ENCODE peak calls at places on chromosomes 4 and X, in ten cellular contexts. B is H9; Y is mammary epithelial cell; M is astrocyte; T is fibroblast of mammary gland; Z is ovary; X is adrenal gland; E is B cell; C is astrocyte of the spinal cord; J is CD4-positive, alpha-beta T cell. H is an unnamed sample.

GRCh38 chr4:168656055-168656660 is 159.3 kb downstream of the PALLD start:
- DNase-seq in M (peak; percentile 92), X (no peak), B (no peak), J (no peak), E (no peak), T (peak; percentile 95), C (peak; percentile 85), Z (no peak), Y (peak; percentile 82), H (no peak)

GRCh38 chr4:1201851-1202525 is 29.6 kb upstream of the SPON2 start:
- DNase-seq in X (peak; percentile 77), M (peak; percentile 61), Z (peak; percentile 65), T (peak; percentile 98), J (peak; percentile 86), C (peak; percentile 66), Y (no peak), B (no peak), E (peak; percentile 50), H (no peak)

GRCh38 chr4:140233811-140234696 is 80.1 kb upstream of the MAML3 start:
- DNase-seq in T (peak; percentile 87), C (peak; percentile 82), X (peak; percentile 55), E (peak; percentile 50), Y (no peak), J (no peak), M (peak; percentile 83), B (no peak), Z (no peak), H (no peak)

GRCh38 chr4:1345905-1346780 is 865 bp upstream of the UVSSA start:
- DNase-seq in Y (peak; percentile 37), M (no peak), C (peak; percentile 43), Z (peak; percentile 72), B (peak; percentile 66), J (peak; percentile 64), T (peak; percentile 17), X (peak; percentile 63), E (no peak), H (peak; percentile 80)

GRCh38 chr4:28744066-28744465 is 1883.4 kb downstream of the STIM2 start:
- DNase-seq in T (peak; percentile 17), C (no peak), Z (no peak), B (no peak), M (no peak), E (no peak), J (no peak), X (no peak), Y (no peak), H (no peak)

GRCh38 chrX:136452614-136453013 is 35.1 kb upstream of the BRS3 start:
- DNase-seq in E (no peak), T (no peak), M (no peak), C (no peak), X (no peak), Z (no peak), J (no peak), Y (no peak), B (no peak), H (no peak)

GRCh38 chr4:142380052-142380598 is 466.0 kb downstream of the INPP4B start:
- DNase-seq in Y (no peak), Z (no peak), C (no peak), B (no peak), M (no peak), E (no peak), X (no peak), T (no peak), J (no peak), H (no peak)

GRCh38 chr4:123564758-123565346 is 168.3 kb downstream of the SPRY1 start:
- DNase-seq in B (peak; percentile 78), X (peak; percentile 42), T (peak; percentile 72), J (peak; percentile 8), Y (peak; percentile 72), E (peak; percentile 76), Z (no peak), M (peak; percentile 48), C (peak; percentile 58), H (peak; percentile 40)

GRCh38 chr4:168864831-168865541 is 145.1 kb downstream of the CBR4 start:
- DNase-seq in Y (peak; percentile 28), X (peak; percentile 29), J (no peak), C (no peak), M (peak; percentile 81), E (no peak), T (peak; percentile 76), B (peak; percentile 57), Z (no peak), H (no peak)

GRCh38 chr4:67152976-67153375 is 392.3 kb downstream of the CENPC start:
- DNase-seq in X (no peak), B (no peak), Z (no peak), C (no peak), Y (no peak), M (no peak), J (no peak), E (no peak), T (no peak), H (no peak)

GRCh38 chr4:1979477-1980196 is 29.1 kb downstream of the NELFA start:
- DNase-seq in C (no peak), X (no peak), M (no peak), Y (no peak), E (peak; percentile 26), T (no peak), J (no peak), B (peak; percentile 22), Z (no peak), H (no peak)

GRCh38 chrX:848366-848765 is 217.8 kb downstream of the SHOX start:
- DNase-seq in C (no peak), T (no peak), M (no peak), X (no peak), B (no peak), Y (no peak), Z (no peak), E (no peak), J (no peak), H (no peak)

GRCh38 chr4:54913751-54914526 is 211.5 kb downstream of the KDR start:
- DNase-seq in B (no peak), Z (no peak), Y (no peak), J (no peak), M (no peak), C (no peak), E (no peak), T (no peak), X (peak; percentile 37), H (no peak)

GRCh38 chr4:103996637-103997036 is 276.9 kb upstream of the TACR3 start:
- DNase-seq in Z (no peak), J (no peak), M (peak; percentile 86), T (peak; percentile 81), C (peak; percentile 88), Y (peak; percentile 94), E (no peak), X (peak; percentile 46), B (peak; percentile 82), H (no peak)

GRCh38 chrX:10972731-10973130 is 138.4 kb upstream of the HCCS start:
- DNase-seq in C (peak; percentile 26), B (no peak), X (no peak), T (no peak), Y (no peak), M (peak; percentile 86), E (no peak), J (no peak), Z (no peak), H (no peak)

GRCh38 chr4:189792819-189793618 is 147.7 kb upstream of the FRG1 start:
- DNase-seq in T (peak; percentile 68), X (peak; percentile 76), C (peak; percentile 33), E (no peak), B (peak; percentile 86), M (peak; percentile 8), Y (peak; percentile 52), Z (peak; percentile 89), J (peak; percentile 10), H (peak; percentile 85)

GRCh38 chr4:3262208-3263052 is 13.5 kb downstream of the MSANTD1 start:
- DNase-seq in C (no peak), E (no peak), T (no peak), J (no peak), Y (no peak), Z (peak; percentile 10), B (no peak), X (peak; percentile 4), M (no peak), H (no peak)

GRCh38 chr4:84499065-84499982 is at the start of gene NKX6-1:
- DNase-seq in Z (peak; percentile 69), Y (peak; percentile 67), B (peak; percentile 95), X (peak; percentile 50), T (peak; percentile 80), J (no peak), M (peak; percentile 70), C (peak; percentile 92), E (no peak), H (peak; percentile 92)

GRCh38 chr4:173301518-173302201 is 32.5 kb downstream of the HMGB2 start:
- DNase-seq in X (no peak), Y (no peak), T (peak; percentile 75), C (peak; percentile 66), B (no peak), J (no peak), Z (no peak), M (peak; percentile 48), E (no peak), H (no peak)
- TF ChIP-seq CTCF in X (peak; percentile 73), Y (peak; percentile 62), T (peak; percentile 77), C (peak; percentile 66), B (peak; percentile 90), J (peak; percentile 80), Z (peak; percentile 49), M (peak; percentile 73), E (peak; percentile 85), H (peak; percentile 83)

GRCh38 chr4:8855781-8856245 is 15.8 kb downstream of the HMX1 start:
- DNase-seq in X (no peak), M (no peak), E (no peak), Z (no peak), J (no peak), B (peak; percentile 78), T (no peak), Y (no peak), C (no peak), H (peak; percentile 62)
- TF ChIP-seq CTCF in X (no peak), M (no peak), E (no peak), Z (no peak), J (no peak), B (peak; percentile 73), T (no peak), Y (no peak), C (no peak), H (no peak)

DNA sequence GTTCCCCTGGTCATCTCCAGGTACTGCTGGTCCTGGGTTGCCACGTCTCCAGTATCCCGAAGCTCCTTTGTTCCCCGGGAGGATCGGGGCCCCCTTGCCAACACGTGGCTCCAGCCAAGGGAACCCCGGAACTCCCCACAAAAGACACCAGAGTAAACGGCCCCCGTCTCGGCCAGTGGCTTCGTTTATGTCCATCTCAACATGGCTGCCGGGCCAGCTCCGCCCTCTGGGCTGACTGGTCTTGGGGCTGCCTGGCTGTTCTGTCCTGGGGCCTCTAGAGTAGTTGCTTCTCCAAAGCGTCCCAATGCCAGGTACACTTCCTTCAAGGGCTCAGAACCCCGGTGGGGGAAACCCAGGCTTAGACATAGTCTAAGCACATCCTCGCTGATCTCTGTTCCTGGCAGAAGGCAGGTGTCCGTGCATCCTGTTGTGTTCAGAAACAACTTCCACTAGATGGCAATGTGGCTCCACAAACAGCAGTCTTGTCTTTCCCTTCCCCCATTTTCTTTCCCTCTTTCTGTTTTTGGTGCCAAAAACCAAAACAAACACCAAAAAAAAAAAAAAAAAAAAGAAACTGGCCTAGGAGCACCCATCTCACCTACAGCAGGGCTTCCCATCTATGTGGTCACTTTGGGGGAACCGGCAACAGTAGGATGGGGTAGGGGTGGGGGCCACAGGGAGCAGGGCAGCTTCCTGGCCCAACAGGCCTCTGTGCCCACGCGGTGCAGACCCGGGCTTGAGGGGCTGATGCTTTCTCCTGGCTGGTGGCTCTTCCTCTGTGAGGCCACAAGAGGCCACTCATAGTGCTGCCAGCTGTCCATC is 35.3 kb downstream of the NBDY start:
- DNase-seq in B (peak; percentile 60), E (peak; percentile 76), X (peak; percentile 70), C (peak; percentile 70), M (peak; percentile 56), Y (peak; percentile 79), Z (peak; percentile 83), J (peak; percentile 63), T (peak; percentile 91), H (peak; percentile 26)
- TF ChIP-seq CTCF in B (peak; percentile 62), E (peak; percentile 59), X (peak; percentile 63), C (peak; percentile 59), M (peak; percentile 41), Y (peak; percentile 74), Z (peak; percentile 62), J (no peak), T (peak; percentile 75), H (no peak)

GRCh38 chrX:14712096-14712495 is 160.8 kb downstream of the FANCB start:
- DNase-seq in Z (no peak), C (no peak), X (no peak), M (no peak), E (no peak), T (no peak), J (no peak), Y (no peak), B (no peak), H (no peak)
- TF ChIP-seq CTCF in Z (no peak), C (no peak), X (no peak), M (peak; percentile 11), E (no peak), T (no peak), J (no peak), Y (peak; percentile 15), B (peak; percentile 29), H (no peak)